ENCODE peak calls at places on chromosomes 5 and 9, in seven cellular contexts. One of them, this sample, is unnamed.

GRCh38 chr9:214488-215448 is at the start of gene DOCK8:
- DNase-seq in upper lobe of left lung: peak
- DNase-seq in HTR-8/SVneo: peak
- DNase-seq in kidney: peak
- DNase-seq in iPS-NIHi11: peak
- DNase-seq in AML-193: peak
- DNase-seq in RCC 7860: no peak
- DNase-seq in this sample: peak

GRCh38 chr5:77993799-77994318 is 217.7 kb upstream of the TBCA start:
- DNase-seq in upper lobe of left lung: no peak
- DNase-seq in HTR-8/SVneo: no peak
- DNase-seq in kidney: no peak
- DNase-seq in iPS-NIHi11: no peak
- DNase-seq in AML-193: no peak
- DNase-seq in RCC 7860: no peak
- DNase-seq in this sample: no peak

GRCh38 chr5:68762201-68762600 is 331.6 kb upstream of the SLC30A5 start:
- DNase-seq in upper lobe of left lung: no peak
- DNase-seq in HTR-8/SVneo: no peak
- DNase-seq in kidney: no peak
- DNase-seq in iPS-NIHi11: no peak
- DNase-seq in AML-193: no peak
- DNase-seq in RCC 7860: no peak
- DNase-seq in this sample: no peak

GRCh38 chr5:16480144-16480543 is 14.5 kb upstream of the ZNF622 start:
- DNase-seq in upper lobe of left lung: no peak
- DNase-seq in HTR-8/SVneo: no peak
- DNase-seq in kidney: no peak
- DNase-seq in iPS-NIHi11: no peak
- DNase-seq in AML-193: no peak
- DNase-seq in RCC 7860: no peak
- DNase-seq in this sample: no peak

GRCh38 chr9:114448706-114449105 is 56.6 kb downstream of the WHRN start:
- DNase-seq in upper lobe of left lung: no peak
- DNase-seq in HTR-8/SVneo: no peak
- DNase-seq in kidney: peak
- DNase-seq in iPS-NIHi11: no peak
- DNase-seq in AML-193: no peak
- DNase-seq in RCC 7860: peak
- DNase-seq in this sample: no peak

GRCh38 chr9:126986506-126986951 is 71.9 kb downstream of the RALGPS1 start:
- DNase-seq in upper lobe of left lung: no peak
- DNase-seq in HTR-8/SVneo: no peak
- DNase-seq in kidney: no peak
- DNase-seq in iPS-NIHi11: no peak
- DNase-seq in AML-193: no peak
- DNase-seq in RCC 7860: peak
- DNase-seq in this sample: no peak

GRCh38 chr5:149489605-149490037 is 61.6 kb downstream of the CSNK1A1 start:
- DNase-seq in upper lobe of left lung: no peak
- DNase-seq in HTR-8/SVneo: no peak
- DNase-seq in kidney: no peak
- DNase-seq in iPS-NIHi11: no peak
- DNase-seq in AML-193: no peak
- DNase-seq in RCC 7860: no peak
- DNase-seq in this sample: no peak

GRCh38 chr5:33824516-33825195 is 67.1 kb downstream of the ADAMTS12 start:
- DNase-seq in upper lobe of left lung: no peak
- DNase-seq in HTR-8/SVneo: no peak
- DNase-seq in kidney: no peak
- DNase-seq in iPS-NIHi11: no peak
- DNase-seq in AML-193: no peak
- DNase-seq in RCC 7860: no peak
- DNase-seq in this sample: no peak

GRCh38 chr9:5269249-5269715 is 35.2 kb downstream of the RLN2 start:
- DNase-seq in upper lobe of left lung: no peak
- DNase-seq in HTR-8/SVneo: peak
- DNase-seq in kidney: no peak
- DNase-seq in iPS-NIHi11: peak
- DNase-seq in AML-193: no peak
- DNase-seq in RCC 7860: peak
- DNase-seq in this sample: no peak

GRCh38 chr5:81450940-81451339 is 57.0 kb upstream of the ACOT12 start:
- DNase-seq in upper lobe of left lung: no peak
- DNase-seq in HTR-8/SVneo: no peak
- DNase-seq in kidney: no peak
- DNase-seq in iPS-NIHi11: peak
- DNase-seq in AML-193: no peak
- DNase-seq in RCC 7860: no peak
- DNase-seq in this sample: peak

GRCh38 chr9:82680179-82680935 is 382.6 kb downstream of the RASEF start:
- DNase-seq in upper lobe of left lung: no peak
- DNase-seq in HTR-8/SVneo: no peak
- DNase-seq in kidney: no peak
- DNase-seq in iPS-NIHi11: no peak
- DNase-seq in AML-193: no peak
- DNase-seq in RCC 7860: no peak
- DNase-seq in this sample: no peak

GRCh38 chr5:172113036-172113435 is 75.0 kb downstream of the STK10 start:
- DNase-seq in upper lobe of left lung: no peak
- DNase-seq in HTR-8/SVneo: no peak
- DNase-seq in kidney: peak
- DNase-seq in iPS-NIHi11: no peak
- DNase-seq in AML-193: peak
- DNase-seq in RCC 7860: no peak
- DNase-seq in this sample: no peak

GRCh38 chr9:4630836-4631235 is 31.3 kb upstream of the PLPP6 start:
- DNase-seq in upper lobe of left lung: no peak
- DNase-seq in HTR-8/SVneo: no peak
- DNase-seq in kidney: no peak
- DNase-seq in iPS-NIHi11: peak
- DNase-seq in AML-193: no peak
- DNase-seq in RCC 7860: no peak
- DNase-seq in this sample: no peak

GRCh38 chr9:78001946-78002731 is 29.5 kb downstream of the GNAQ start:
- DNase-seq in upper lobe of left lung: no peak
- DNase-seq in HTR-8/SVneo: no peak
- DNase-seq in kidney: no peak
- DNase-seq in iPS-NIHi11: no peak
- DNase-seq in AML-193: no peak
- DNase-seq in RCC 7860: no peak
- DNase-seq in this sample: no peak

GRCh38 chr9:79210541-79211243 is 361.1 kb upstream of the TLE4 start:
- DNase-seq in upper lobe of left lung: no peak
- DNase-seq in HTR-8/SVneo: no peak
- DNase-seq in kidney: no peak
- DNase-seq in iPS-NIHi11: no peak
- DNase-seq in AML-193: no peak
- DNase-seq in RCC 7860: no peak
- DNase-seq in this sample: no peak

GRCh38 chr9:97759611-97760288 is 62.6 kb upstream of the XPA start:
- DNase-seq in upper lobe of left lung: no peak
- DNase-seq in HTR-8/SVneo: no peak
- DNase-seq in kidney: no peak
- DNase-seq in iPS-NIHi11: no peak
- DNase-seq in AML-193: no peak
- DNase-seq in RCC 7860: no peak
- DNase-seq in this sample: no peak

GRCh38 chr5:109612278-109612905 is 77.3 kb upstream of the MAN2A1 start:
- DNase-seq in upper lobe of left lung: no peak
- DNase-seq in HTR-8/SVneo: no peak
- DNase-seq in kidney: no peak
- DNase-seq in iPS-NIHi11: peak
- DNase-seq in AML-193: no peak
- DNase-seq in RCC 7860: no peak
- DNase-seq in this sample: no peak

GRCh38 chr5:110441035-110441434 is 285.4 kb downstream of the TMEM232 start:
- DNase-seq in upper lobe of left lung: no peak
- DNase-seq in HTR-8/SVneo: peak
- DNase-seq in kidney: no peak
- DNase-seq in iPS-NIHi11: peak
- DNase-seq in AML-193: peak
- DNase-seq in RCC 7860: no peak
- DNase-seq in this sample: no peak

GRCh38 chr5:134878403-134878802 is 4.2 kb downstream of the TXNDC15 start:
- DNase-seq in upper lobe of left lung: no peak
- DNase-seq in HTR-8/SVneo: no peak
- DNase-seq in kidney: no peak
- DNase-seq in iPS-NIHi11: no peak
- DNase-seq in AML-193: no peak
- DNase-seq in RCC 7860: no peak
- DNase-seq in this sample: peak

GRCh38 chr5:142313693-142314092 is 11.1 kb downstream of the SPRY4 start:
- DNase-seq in upper lobe of left lung: no peak
- DNase-seq in HTR-8/SVneo: no peak
- DNase-seq in kidney: no peak
- DNase-seq in iPS-NIHi11: no peak
- DNase-seq in AML-193: no peak
- DNase-seq in RCC 7860: no peak
- DNase-seq in this sample: no peak

GRCh38 chr5:10634562-10634961 is 70.7 kb downstream of the ANKRD33B start:
- DNase-seq in upper lobe of left lung: no peak
- DNase-seq in HTR-8/SVneo: no peak
- DNase-seq in kidney: no peak
- DNase-seq in iPS-NIHi11: no peak
- DNase-seq in AML-193: no peak
- DNase-seq in RCC 7860: no peak
- DNase-seq in this sample: no peak

GRCh38 chr9:127660886-127661285 is 45.9 kb upstream of the CFAP157 start:
- DNase-seq in upper lobe of left lung: no peak
- DNase-seq in HTR-8/SVneo: no peak
- DNase-seq in kidney: no peak
- DNase-seq in iPS-NIHi11: no peak
- DNase-seq in AML-193: no peak
- DNase-seq in RCC 7860: no peak
- DNase-seq in this sample: no peak

GRCh38 chr9:127130661-127131538 is 8.5 kb upstream of the ANGPTL2 start:
- DNase-seq in upper lobe of left lung: no peak
- DNase-seq in HTR-8/SVneo: no peak
- DNase-seq in kidney: no peak
- DNase-seq in iPS-NIHi11: no peak
- DNase-seq in AML-193: peak
- DNase-seq in RCC 7860: no peak
- DNase-seq in this sample: no peak

GRCh38 chr9:35914307-35914807 is 5.1 kb downstream of the SPAAR start:
- DNase-seq in upper lobe of left lung: no peak
- DNase-seq in HTR-8/SVneo: no peak
- DNase-seq in kidney: peak
- DNase-seq in iPS-NIHi11: no peak
- DNase-seq in AML-193: no peak
- DNase-seq in RCC 7860: no peak
- DNase-seq in this sample: no peak

GRCh38 chr9:89171693-89172092 is 6.9 kb downstream of the SHC3 start:
- DNase-seq in upper lobe of left lung: no peak
- DNase-seq in HTR-8/SVneo: no peak
- DNase-seq in kidney: no peak
- DNase-seq in iPS-NIHi11: no peak
- DNase-seq in AML-193: no peak
- DNase-seq in RCC 7860: no peak
- DNase-seq in this sample: no peak

GRCh38 chr9:111700776-111701175 is 39.4 kb downstream of the GNG10 start:
- DNase-seq in upper lobe of left lung: no peak
- DNase-seq in HTR-8/SVneo: no peak
- DNase-seq in kidney: no peak
- DNase-seq in iPS-NIHi11: no peak
- DNase-seq in AML-193: no peak
- DNase-seq in RCC 7860: no peak
- DNase-seq in this sample: no peak

GRCh38 chr5:91269198-91269597 is 113.9 kb downstream of the ARRDC3 start:
- DNase-seq in upper lobe of left lung: no peak
- DNase-seq in HTR-8/SVneo: no peak
- DNase-seq in kidney: no peak
- DNase-seq in iPS-NIHi11: no peak
- DNase-seq in AML-193: no peak
- DNase-seq in RCC 7860: no peak
- DNase-seq in this sample: no peak

This sample was measured in NCI-H2029.